ENCODE peak calls at places on chromosome 17, in eight cellular contexts. One of them, this sample, is unnamed.

GRCh38 chr17:17648762-17649161 is 32.5 kb upstream of the RAI1 start:
- ATAC-seq in Panc1: no peak
- ATAC-seq in HCT116: no peak
- ATAC-seq in GM12878: no peak
- ATAC-seq in GM23338: no peak
- ATAC-seq in upper lobe of left lung: no peak
- ATAC-seq in K562: no peak
- ATAC-seq in HepG2: no peak
- ATAC-seq in this sample: no peak

GRCh38 chr17:32486701-32487459 is at the start of gene CDK5R1:
- ATAC-seq in Panc1: peak; percentile 74
- ATAC-seq in HCT116: peak; percentile 75
- ATAC-seq in GM12878: peak; percentile 2
- ATAC-seq in GM23338: peak; percentile 3
- ATAC-seq in upper lobe of left lung: peak; percentile 61
- ATAC-seq in K562: peak; percentile 61
- ATAC-seq in HepG2: peak; percentile 12
- ATAC-seq in this sample: peak; percentile 79

GRCh38 chr17:37683454-37683984 is 40.3 kb upstream of the DDX52 start:
- ATAC-seq in Panc1: no peak
- ATAC-seq in HCT116: no peak
- ATAC-seq in GM12878: no peak
- ATAC-seq in GM23338: no peak
- ATAC-seq in upper lobe of left lung: no peak
- ATAC-seq in K562: no peak
- ATAC-seq in HepG2: peak; percentile 74
- ATAC-seq in this sample: no peak

GRCh38 chr17:61371606-61372005 is 28.0 kb upstream of the TBX2 start:
- ATAC-seq in Panc1: no peak
- ATAC-seq in HCT116: no peak
- ATAC-seq in GM12878: no peak
- ATAC-seq in GM23338: no peak
- ATAC-seq in upper lobe of left lung: no peak
- ATAC-seq in K562: no peak
- ATAC-seq in HepG2: no peak
- ATAC-seq in this sample: no peak

GRCh38 chr17:81401727-81402529 is 6.7 kb downstream of the BAHCC1 start:
- ATAC-seq in Panc1: peak; percentile 36
- ATAC-seq in HCT116: peak; percentile 53
- ATAC-seq in GM12878: peak; percentile 47
- ATAC-seq in GM23338: peak; percentile 6
- ATAC-seq in upper lobe of left lung: no peak
- ATAC-seq in K562: peak; percentile 79
- ATAC-seq in HepG2: peak; percentile 25
- ATAC-seq in this sample: no peak

GRCh38 chr17:27571563-27572129 is 59.3 kb upstream of the LGALS9 start:
- ATAC-seq in Panc1: no peak
- ATAC-seq in HCT116: no peak
- ATAC-seq in GM12878: no peak
- ATAC-seq in GM23338: no peak
- ATAC-seq in upper lobe of left lung: no peak
- ATAC-seq in K562: no peak
- ATAC-seq in HepG2: no peak
- ATAC-seq in this sample: no peak

GRCh38 chr17:9833922-9834321 is 8.2 kb downstream of the GLP2R start:
- ATAC-seq in Panc1: no peak
- ATAC-seq in HCT116: no peak
- ATAC-seq in GM12878: no peak
- ATAC-seq in GM23338: no peak
- ATAC-seq in upper lobe of left lung: no peak
- ATAC-seq in K562: no peak
- ATAC-seq in HepG2: no peak
- ATAC-seq in this sample: no peak

GRCh38 chr17:75819723-75820410 is 24.3 kb downstream of the UNC13D start:
- ATAC-seq in Panc1: no peak
- ATAC-seq in HCT116: no peak
- ATAC-seq in GM12878: no peak
- ATAC-seq in GM23338: no peak
- ATAC-seq in upper lobe of left lung: no peak
- ATAC-seq in K562: no peak
- ATAC-seq in HepG2: no peak
- ATAC-seq in this sample: no peak

GRCh38 chr17:29555840-29556239 is 11.0 kb downstream of the ABHD15 start:
- ATAC-seq in Panc1: no peak
- ATAC-seq in HCT116: no peak
- ATAC-seq in GM12878: no peak
- ATAC-seq in GM23338: no peak
- ATAC-seq in upper lobe of left lung: no peak
- ATAC-seq in K562: no peak
- ATAC-seq in HepG2: peak; percentile 98
- ATAC-seq in this sample: no peak

GRCh38 chr17:3762922-3763776 is 37.8 kb downstream of the ITGAE start:
- ATAC-seq in Panc1: no peak
- ATAC-seq in HCT116: no peak
- ATAC-seq in GM12878: peak; percentile 93
- ATAC-seq in GM23338: no peak
- ATAC-seq in upper lobe of left lung: no peak
- ATAC-seq in K562: no peak
- ATAC-seq in HepG2: no peak
- ATAC-seq in this sample: no peak

GRCh38 chr17:30550512-30551273 is 73.5 kb downstream of the GOSR1 start:
- ATAC-seq in Panc1: no peak
- ATAC-seq in HCT116: peak; percentile 86
- ATAC-seq in GM12878: peak; percentile 92
- ATAC-seq in GM23338: no peak
- ATAC-seq in upper lobe of left lung: no peak
- ATAC-seq in K562: peak; percentile 68
- ATAC-seq in HepG2: no peak
- ATAC-seq in this sample: no peak

GRCh38 chr17:2853722-2854580 is 57.7 kb downstream of the RAP1GAP2 start:
- ATAC-seq in Panc1: peak; percentile 69
- ATAC-seq in HCT116: peak; percentile 60
- ATAC-seq in GM12878: no peak
- ATAC-seq in GM23338: peak; percentile 36
- ATAC-seq in upper lobe of left lung: peak; percentile 21
- ATAC-seq in K562: no peak
- ATAC-seq in HepG2: peak; percentile 49
- ATAC-seq in this sample: peak; percentile 32

GRCh38 chr17:4329838-4330237 is 36.6 kb downstream of the UBE2G1 start:
- ATAC-seq in Panc1: peak; percentile 55
- ATAC-seq in HCT116: peak; percentile 76
- ATAC-seq in GM12878: no peak
- ATAC-seq in GM23338: no peak
- ATAC-seq in upper lobe of left lung: peak; percentile 71
- ATAC-seq in K562: no peak
- ATAC-seq in HepG2: no peak
- ATAC-seq in this sample: peak; percentile 46

GRCh38 chr17:11239379-11239970 is 1.5 kb upstream of the SHISA6 start:
- ATAC-seq in Panc1: no peak
- ATAC-seq in HCT116: no peak
- ATAC-seq in GM12878: no peak
- ATAC-seq in GM23338: no peak
- ATAC-seq in upper lobe of left lung: no peak
- ATAC-seq in K562: no peak
- ATAC-seq in HepG2: no peak
- ATAC-seq in this sample: peak; percentile 25

GRCh38 chr17:79937435-79937870 is 98.2 kb upstream of the CBX4 start:
- ATAC-seq in Panc1: no peak
- ATAC-seq in HCT116: no peak
- ATAC-seq in GM12878: no peak
- ATAC-seq in GM23338: peak; percentile 2
- ATAC-seq in upper lobe of left lung: no peak
- ATAC-seq in K562: no peak
- ATAC-seq in HepG2: no peak
- ATAC-seq in this sample: no peak

GRCh38 chr17:33459078-33459940 is 166.2 kb upstream of the ASIC2 start:
- ATAC-seq in Panc1: no peak
- ATAC-seq in HCT116: no peak
- ATAC-seq in GM12878: peak; percentile 93
- ATAC-seq in GM23338: peak; percentile 75
- ATAC-seq in upper lobe of left lung: no peak
- ATAC-seq in K562: peak; percentile 39
- ATAC-seq in HepG2: no peak
- ATAC-seq in this sample: no peak

GRCh38 chr17:81518113-81518784 is 5.7 kb upstream of the ACTG1 start:
- ATAC-seq in Panc1: peak; percentile 33
- ATAC-seq in HCT116: peak; percentile 2
- ATAC-seq in GM12878: peak; percentile 5
- ATAC-seq in GM23338: peak; percentile 1
- ATAC-seq in upper lobe of left lung: no peak
- ATAC-seq in K562: peak; percentile 2
- ATAC-seq in HepG2: no peak
- ATAC-seq in this sample: no peak

GRCh38 chr17:27741361-27741861 is 58.9 kb downstream of the NOS2 start:
- ATAC-seq in Panc1: peak; percentile 56
- ATAC-seq in HCT116: no peak
- ATAC-seq in GM12878: no peak
- ATAC-seq in GM23338: no peak
- ATAC-seq in upper lobe of left lung: peak; percentile 25
- ATAC-seq in K562: no peak
- ATAC-seq in HepG2: no peak
- ATAC-seq in this sample: no peak

GRCh38 chr17:77728022-77728671 is 230.4 kb upstream of the TNRC6C start:
- ATAC-seq in Panc1: no peak
- ATAC-seq in HCT116: peak; percentile 85
- ATAC-seq in GM12878: no peak
- ATAC-seq in GM23338: peak; percentile 60
- ATAC-seq in upper lobe of left lung: peak; percentile 51
- ATAC-seq in K562: peak; percentile 53
- ATAC-seq in HepG2: peak; percentile 73
- ATAC-seq in this sample: peak; percentile 39

GRCh38 chr17:2084129-2084765 is 29.3 kb downstream of the HIC1 start:
- ATAC-seq in Panc1: no peak
- ATAC-seq in HCT116: peak; percentile 40
- ATAC-seq in GM12878: peak; percentile 9
- ATAC-seq in GM23338: no peak
- ATAC-seq in upper lobe of left lung: peak; percentile 82
- ATAC-seq in K562: peak; percentile 87
- ATAC-seq in HepG2: no peak
- ATAC-seq in this sample: peak; percentile 80

GRCh38 chr17:57441270-57441600 is 184.9 kb downstream of the MSI2 start:
- ATAC-seq in Panc1: no peak
- ATAC-seq in HCT116: no peak
- ATAC-seq in GM12878: peak; percentile 45
- ATAC-seq in GM23338: no peak
- ATAC-seq in upper lobe of left lung: no peak
- ATAC-seq in K562: no peak
- ATAC-seq in HepG2: no peak
- ATAC-seq in this sample: no peak

GRCh38 chr17:68498479-68499326 is 13.5 kb upstream of the PRKAR1A start:
- ATAC-seq in Panc1: no peak
- ATAC-seq in HCT116: no peak
- ATAC-seq in GM12878: peak; percentile 34
- ATAC-seq in GM23338: no peak
- ATAC-seq in upper lobe of left lung: peak; percentile 66
- ATAC-seq in K562: no peak
- ATAC-seq in HepG2: no peak
- ATAC-seq in this sample: peak; percentile 30

GRCh38 chr17:29625037-29625750 is 2.5 kb upstream of the CORO6 start:
- ATAC-seq in Panc1: no peak
- ATAC-seq in HCT116: peak; percentile 63
- ATAC-seq in GM12878: no peak
- ATAC-seq in GM23338: peak; percentile 55
- ATAC-seq in upper lobe of left lung: no peak
- ATAC-seq in K562: no peak
- ATAC-seq in HepG2: no peak
- ATAC-seq in this sample: no peak

GRCh38 chr17:151886-152859 is 14.8 kb downstream of the SCGB1C2 start:
- ATAC-seq in Panc1: peak; percentile 62
- ATAC-seq in HCT116: no peak
- ATAC-seq in GM12878: no peak
- ATAC-seq in GM23338: no peak
- ATAC-seq in upper lobe of left lung: no peak
- ATAC-seq in K562: no peak
- ATAC-seq in HepG2: no peak
- ATAC-seq in this sample: no peak

GRCh38 chr17:68601565-68602266 is 549 bp upstream of the FAM20A start:
- ATAC-seq in Panc1: no peak
- ATAC-seq in HCT116: no peak
- ATAC-seq in GM12878: no peak
- ATAC-seq in GM23338: no peak
- ATAC-seq in upper lobe of left lung: peak; percentile 69
- ATAC-seq in K562: no peak
- ATAC-seq in HepG2: no peak
- ATAC-seq in this sample: peak; percentile 53

GRCh38 chr17:8807070-8807550 is 7.9 kb upstream of the MFSD6L start:
- ATAC-seq in Panc1: no peak
- ATAC-seq in HCT116: peak; percentile 46
- ATAC-seq in GM12878: peak; percentile 96
- ATAC-seq in GM23338: no peak
- ATAC-seq in upper lobe of left lung: peak; percentile 46
- ATAC-seq in K562: peak; percentile 27
- ATAC-seq in HepG2: no peak
- ATAC-seq in this sample: no peak
- H3K27ac ChIP-seq in Panc1: no peak overlapping the region
- H3K27ac ChIP-seq in HCT116: no peak overlapping the region
- H3K27ac ChIP-seq in GM12878: peak overlapping the region; percentile 96
- H3K27ac ChIP-seq in GM23338: no peak overlapping the region
- H3K27ac ChIP-seq in upper lobe of left lung: peak overlapping the region; percentile 23
- H3K27ac ChIP-seq in K562: no peak overlapping the region
- H3K27ac ChIP-seq in HepG2: no peak overlapping the region
- H3K27ac ChIP-seq in this sample: no peak overlapping the region

DNA sequence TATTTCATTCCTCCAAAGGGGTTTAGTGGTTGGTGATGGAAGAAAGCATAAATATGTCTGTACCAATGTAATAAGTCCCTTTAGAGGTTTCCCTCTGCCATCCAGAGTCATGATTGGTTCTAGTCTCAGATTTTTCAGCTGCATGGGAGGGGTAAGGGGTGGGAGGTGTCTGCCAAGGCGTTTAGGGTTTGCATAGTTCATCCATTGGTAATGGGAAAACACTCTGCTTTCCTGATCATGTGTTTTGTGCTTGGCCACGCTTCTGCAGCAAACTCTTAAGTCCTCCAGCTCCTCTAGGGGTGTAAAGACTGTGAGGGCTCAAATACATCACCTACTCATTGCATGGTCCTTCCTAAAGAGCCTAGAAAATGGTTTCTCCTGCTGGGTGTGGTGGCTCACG is 29.8 kb downstream of the LIG3 start:
- ATAC-seq in Panc1: no peak
- ATAC-seq in HCT116: no peak
- ATAC-seq in GM12878: no peak
- ATAC-seq in GM23338: no peak
- ATAC-seq in upper lobe of left lung: no peak
- ATAC-seq in K562: no peak
- ATAC-seq in HepG2: no peak
- ATAC-seq in this sample: no peak
- H3K4me1 ChIP-seq in Panc1: no peaks in the 10 kb centered on the region
- H3K4me1 ChIP-seq in HCT116: no peaks in the 10 kb centered on the region
- H3K4me1 ChIP-seq in GM12878: no peaks in the 10 kb centered on the region
- H3K4me1 ChIP-seq in GM23338: peaks cover 6% of the 10 kb centered on the region
- H3K4me1 ChIP-seq in upper lobe of left lung: no peaks in the 10 kb centered on the region
- H3K4me1 ChIP-seq in K562: no peaks in the 10 kb centered on the region
- H3K4me1 ChIP-seq in HepG2: no peaks in the 10 kb centered on the region
- H3K4me1 ChIP-seq in this sample: no peaks in the 10 kb centered on the region

GRCh38 chr17:7263071-7263800 is 958 bp upstream of the CLDN7 start:
- ATAC-seq in Panc1: peak; percentile 63
- ATAC-seq in HCT116: peak; percentile 56
- ATAC-seq in GM12878: peak; percentile 32
- ATAC-seq in GM23338: peak; percentile 56
- ATAC-seq in upper lobe of left lung: peak; percentile 45
- ATAC-seq in K562: peak; percentile 92
- ATAC-seq in HepG2: no peak
- ATAC-seq in this sample: peak; percentile 26
- TF ChIP-seq POLR2AphosphoS5 in Panc1: peak; percentile 54
- TF ChIP-seq POLR2AphosphoS5 in HCT116: peak; percentile 77
- TF ChIP-seq POLR2AphosphoS5 in GM12878: no peak
- TF ChIP-seq POLR2AphosphoS5 in GM23338: peak; percentile 67
- TF ChIP-seq POLR2AphosphoS5 in upper lobe of left lung: no peak
- TF ChIP-seq POLR2AphosphoS5 in K562: no peak
- TF ChIP-seq POLR2AphosphoS5 in HepG2: no peak
- TF ChIP-seq POLR2AphosphoS5 in this sample: no peak

GRCh38 chr17:50663812-50664374 is 29.2 kb downstream of the ABCC3 start:
- ATAC-seq in Panc1: no peak
- ATAC-seq in HCT116: no peak
- ATAC-seq in GM12878: no peak
- ATAC-seq in GM23338: no peak
- ATAC-seq in upper lobe of left lung: no peak
- ATAC-seq in K562: no peak
- ATAC-seq in HepG2: peak; percentile 3
- ATAC-seq in this sample: no peak
- H3K27ac ChIP-seq in Panc1: peak overlapping the region; percentile 85
- H3K27ac ChIP-seq in HCT116: no peak overlapping the region
- H3K27ac ChIP-seq in GM12878: no peak overlapping the region
- H3K27ac ChIP-seq in GM23338: no peak overlapping the region
- H3K27ac ChIP-seq in upper lobe of left lung: no peak overlapping the region
- H3K27ac ChIP-seq in K562: no peak overlapping the region
- H3K27ac ChIP-seq in HepG2: peak overlapping the region; percentile 82
- H3K27ac ChIP-seq in this sample: no peak overlapping the region

This sample was measured in gastroesophageal sphincter.